ENCODE peak calls at places on chromosomes 12 and 14, in ten cellular contexts. L, F, O, Q, H, J, U, T, I and K are unnamed samples.

GRCh38 chr12:104604070-104604994 is 147.6 kb downstream of the CHST11 start:
- DNase-seq in H (peak), U (no peak), I (peak), F (peak), J (peak), Q (peak), T (peak), L (peak), O (peak), K (peak)

GRCh38 chr12:46534442-46534841 is 161.9 kb upstream of the SLC38A2 start:
- DNase-seq in O (no peak), T (no peak), Q (no peak), I (no peak), H (peak), J (no peak), F (no peak), L (no peak), U (no peak), K (no peak)

GRCh38 chr12:126027816-126028215 is 962.6 kb downstream of the AACS start:
- DNase-seq in J (no peak), T (no peak), F (no peak), L (no peak), I (no peak), U (no peak), H (no peak), O (no peak), Q (no peak), K (no peak)

GRCh38 chr14:61426048-61426447 is 104.7 kb downstream of the PRKCH start:
- DNase-seq in I (no peak), U (no peak), F (peak), J (no peak), O (no peak), H (no peak), Q (no peak), T (no peak), L (no peak), K (no peak)

GRCh38 chr14:104579507-104579906 is at the start of gene C14orf180:
- DNase-seq in F (peak), H (no peak), O (no peak), I (no peak), Q (peak), L (no peak), T (no peak), J (no peak), U (no peak), K (no peak)

GRCh38 chr14:69056389-69056788 is 77.3 kb upstream of the ACTN1 start:
- DNase-seq in T (no peak), U (no peak), Q (no peak), H (peak), F (no peak), L (no peak), J (no peak), I (no peak), O (no peak), K (peak)

GRCh38 chr14:68666899-68667298 is 126.0 kb downstream of the ZFP36L1 start:
- DNase-seq in U (no peak), L (no peak), H (no peak), I (no peak), F (no peak), O (peak), T (no peak), J (no peak), Q (no peak), K (no peak)

GRCh38 chr12:7498832-7499231 is 4.7 kb downstream of the CD163 start:
- DNase-seq in Q (no peak), H (no peak), T (no peak), O (no peak), U (no peak), L (peak), J (no peak), I (no peak), F (no peak), K (peak)

GRCh38 chr12:24380122-24380521 is 430.7 kb upstream of the SOX5 start:
- DNase-seq in U (no peak), J (no peak), T (no peak), I (no peak), F (no peak), H (no peak), Q (no peak), O (no peak), L (no peak), K (no peak)

GRCh38 chr14:75494898-75495297 is 27.4 kb upstream of the BATF start:
- DNase-seq in O (no peak), Q (no peak), L (no peak), H (no peak), F (no peak), I (no peak), T (no peak), U (no peak), J (no peak), K (no peak)

GRCh38 chr12:90234455-90234854 is 525.8 kb upstream of the ATP2B1 start:
- DNase-seq in F (no peak), L (peak), H (no peak), I (no peak), O (no peak), U (no peak), Q (no peak), T (no peak), J (no peak), K (peak)

GRCh38 chr12:100279612-100280244 is 12.8 kb downstream of the SCYL2 start:
- DNase-seq in I (no peak), L (no peak), O (no peak), F (no peak), Q (no peak), T (no peak), J (no peak), H (no peak), U (no peak), K (no peak)

GRCh38 chr14:97878727-97879126 is 1081.5 kb downstream of the VRK1 start:
- DNase-seq in L (peak), F (no peak), J (no peak), I (no peak), H (no peak), T (peak), Q (no peak), U (no peak), O (no peak), K (no peak)

GRCh38 chr12:13028825-13029570 is 15.2 kb upstream of the FAM234B start:
- DNase-seq in U (no peak), H (no peak), O (no peak), L (no peak), J (no peak), Q (no peak), F (no peak), T (no peak), I (no peak), K (no peak)

GRCh38 chr14:79837699-79838098 is 373.6 kb downstream of the DIO2 start:
- DNase-seq in I (no peak), Q (no peak), T (no peak), L (no peak), J (no peak), F (no peak), U (no peak), O (no peak), H (no peak), K (no peak)
- H3K27ac ChIP-seq in I (no peak), Q (no peak), T (no peak), L (no peak), J (no peak), F (no peak), U (no peak), O (no peak), H (no peak), K (no peak)

DNA sequence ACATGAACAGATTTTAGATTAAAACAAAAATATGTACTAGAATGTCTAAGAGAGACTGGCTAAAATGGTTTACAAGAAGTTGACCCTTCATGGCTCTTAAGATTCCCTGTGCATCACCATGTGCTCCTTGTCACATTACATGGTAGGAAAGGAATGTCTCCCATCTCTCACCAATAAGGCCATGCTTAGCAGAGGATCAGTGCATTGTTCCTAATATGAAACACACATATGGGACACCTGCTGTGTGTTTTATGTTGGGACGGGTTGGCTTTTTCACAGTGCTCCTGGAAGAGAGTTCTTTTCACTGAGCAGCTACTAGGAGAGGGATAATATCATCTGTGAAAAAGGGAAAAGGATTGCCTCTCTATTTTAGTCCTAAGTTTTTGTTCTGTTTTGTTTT is 9.6 kb downstream of the PFKM start:
- DNase-seq in Q (no peak), L (no peak), T (no peak), H (no peak), I (no peak), F (no peak), U (no peak), J (no peak), O (no peak), K (no peak)
- H3K27ac ChIP-seq in Q (peak), L (no peak), T (no peak), H (no peak), I (no peak), F (no peak), U (no peak), J (no peak), O (no peak), K (no peak)

GRCh38 chr12:116346222-116346621 is 68.7 kb upstream of the MED13L start:
- DNase-seq in J (no peak), Q (no peak), H (peak), I (no peak), U (no peak), L (peak), O (peak), F (no peak), T (no peak), K (peak)
- H3K27ac ChIP-seq in J (no peak), Q (no peak), H (no peak), I (peak), U (no peak), L (no peak), O (no peak), F (no peak), T (no peak), K (no peak)

GRCh38 chr12:124424516-124424905 is 129.6 kb downstream of the RFLNA start:
- DNase-seq in T (no peak), F (no peak), J (no peak), O (no peak), I (no peak), U (no peak), Q (no peak), H (no peak), L (no peak), K (no peak)
- H3K27ac ChIP-seq in T (no peak), F (no peak), J (peak), O (peak), I (peak), U (no peak), Q (no peak), H (no peak), L (no peak), K (no peak)

DNA sequence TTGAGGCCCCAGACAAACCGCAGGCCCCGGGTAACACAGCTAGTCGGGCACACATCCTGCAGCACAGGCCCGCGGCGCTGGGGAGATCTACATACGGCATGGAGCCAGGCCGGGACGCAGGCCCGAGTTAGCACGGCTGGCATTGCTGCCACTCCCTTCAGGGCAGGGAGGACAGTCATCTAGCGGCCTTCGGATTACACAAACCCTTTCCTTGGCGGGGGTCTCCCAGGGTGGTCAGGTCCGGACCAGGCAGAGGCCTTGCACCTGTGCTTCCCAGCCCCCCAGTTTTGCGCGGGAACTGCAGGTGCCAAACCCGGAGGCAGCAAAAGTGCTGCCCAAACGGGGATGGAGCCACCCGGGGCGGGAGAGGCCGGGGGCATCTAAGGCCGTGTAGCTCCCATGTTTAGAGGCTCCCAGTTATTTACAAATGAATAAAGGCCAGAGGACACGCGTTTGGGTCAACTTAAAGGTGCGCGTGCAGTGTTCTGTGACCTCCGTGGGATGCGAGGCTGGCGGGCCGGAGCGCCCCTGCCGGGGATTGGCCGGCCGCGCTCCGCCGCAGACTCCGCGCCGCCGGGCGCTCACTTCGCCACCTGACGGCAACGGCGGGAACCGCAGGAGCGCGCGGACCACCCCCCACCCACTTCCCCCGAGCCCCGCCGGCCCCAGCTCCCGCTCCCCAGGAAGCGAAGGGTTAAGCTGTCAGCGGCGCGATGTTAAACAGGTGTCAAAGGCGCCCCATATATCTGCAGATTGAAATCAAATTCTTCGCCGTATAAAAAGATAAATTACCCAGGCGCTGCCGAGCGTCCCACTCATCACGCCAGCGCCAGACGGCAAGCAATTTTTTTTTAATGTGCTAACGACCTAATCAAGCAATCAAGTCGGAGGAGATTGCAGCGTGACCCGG is 18.1 kb downstream of the VSX2 start:
- DNase-seq in J (peak), I (peak), Q (peak), U (peak), T (peak), H (peak), F (peak), L (no peak), O (peak), K (no peak)
- H3K27ac ChIP-seq in J (no peak), I (peak), Q (no peak), U (no peak), T (no peak), H (no peak), F (peak), L (no peak), O (no peak), K (no peak)

DNA sequence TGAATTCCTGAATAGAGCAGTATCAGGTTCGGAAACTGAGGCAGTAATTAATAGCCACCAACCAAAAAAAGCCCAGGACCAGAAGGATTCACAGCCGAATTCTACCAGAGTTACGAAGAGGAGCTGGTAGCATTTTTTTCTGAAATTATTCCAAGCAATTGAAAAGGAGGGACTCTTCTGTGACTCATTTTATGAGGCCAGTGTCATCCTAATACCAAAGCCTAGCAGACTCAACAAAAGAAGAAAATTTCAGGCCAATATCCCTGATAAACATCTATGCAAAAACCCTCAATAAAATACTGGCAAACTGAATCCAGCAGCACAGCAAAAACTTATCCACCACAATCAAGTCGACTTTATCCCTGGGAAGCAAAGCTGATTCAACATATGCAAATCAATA is 202.3 kb upstream of the SLC16A7 start:
- DNase-seq in Q (no peak), I (no peak), L (no peak), U (no peak), O (no peak), H (no peak), T (no peak), F (no peak), J (no peak), K (no peak)
- H3K27ac ChIP-seq in Q (no peak), I (no peak), L (no peak), U (no peak), O (no peak), H (no peak), T (no peak), F (no peak), J (no peak), K (no peak)

DNA sequence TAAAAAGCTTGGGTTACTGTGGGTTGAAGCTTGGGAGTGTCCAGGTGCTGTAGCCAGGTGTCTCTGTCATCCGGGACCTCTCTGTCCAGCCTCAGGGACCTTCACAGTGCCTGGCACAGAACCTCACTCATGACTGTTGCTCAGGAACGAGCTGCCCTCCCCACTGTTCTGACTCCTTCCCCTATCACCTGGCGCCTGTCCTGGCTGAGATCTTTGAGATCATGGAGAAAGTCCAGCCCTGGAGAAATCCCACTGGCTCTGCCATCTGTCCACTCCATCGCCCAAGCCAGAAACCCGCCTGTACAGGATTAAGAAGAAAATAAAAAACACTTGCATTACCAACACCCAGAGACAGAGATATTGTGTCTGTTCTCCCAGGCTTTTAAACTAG is 53.5 kb downstream of the DGLUCY start:
- DNase-seq in I (no peak), T (no peak), U (no peak), H (no peak), F (peak), J (no peak), L (no peak), O (no peak), Q (no peak), K (no peak)
- H3K27ac ChIP-seq in I (no peak), T (no peak), U (no peak), H (no peak), F (no peak), J (no peak), L (no peak), O (no peak), Q (peak), K (no peak)